ENCODE peak calls at places on chromosomes 4 and X, in seven cellular contexts. K, P, V, A, X, T and J are unnamed samples.

GRCh38 chr4:5912614-5913019 is 19.7 kb upstream of the CRMP1 start:
- DNase-seq in X (no peak), V (peak; percentile 76), K (no peak), P (no peak), T (no peak), A (no peak), J (no peak)

GRCh38 chr4:6256141-6256540 is 13.5 kb upstream of the WFS1 start:
- DNase-seq in T (no peak), K (no peak), X (no peak), P (no peak), A (no peak), V (no peak), J (no peak)

GRCh38 chr4:188307591-188307990 is 168.3 kb downstream of the TRIML1 start:
- DNase-seq in T (no peak), K (no peak), P (no peak), V (no peak), X (no peak), A (no peak), J (no peak)

GRCh38 chr4:186887211-186887785 is 163.6 kb upstream of the FAT1 start:
- DNase-seq in X (peak; percentile 23), P (no peak), V (peak; percentile 71), K (no peak), T (no peak), A (no peak), J (no peak)

GRCh38 chrX:74343970-74344622 is 40.1 kb downstream of the ZCCHC13 start:
- DNase-seq in X (peak; percentile 51), T (peak; percentile 71), V (peak; percentile 92), P (peak; percentile 25), K (peak; percentile 47), A (peak; percentile 67), J (peak; percentile 55)

GRCh38 chrX:110338850-110339373 is 19.7 kb upstream of the RTL9 start:
- DNase-seq in T (no peak), V (peak; percentile 71), K (no peak), A (peak; percentile 40), X (peak; percentile 1), P (no peak), J (no peak)

GRCh38 chrX:136619889-136620505 is 28.0 kb upstream of the CD40LG start:
- DNase-seq in P (no peak), A (no peak), T (no peak), X (no peak), V (no peak), K (peak; percentile 83), J (peak; percentile 70)

GRCh38 chr4:185143596-185143969 is 517 bp downstream of the SLC25A4 start:
- DNase-seq in V (peak; percentile 53), K (peak; percentile 54), X (peak; percentile 22), A (peak; percentile 47), P (peak; percentile 46), T (no peak), J (peak; percentile 7)

GRCh38 chr4:76224193-76224592 is 10.6 kb upstream of the SCARB2 start:
- DNase-seq in K (no peak), T (no peak), X (no peak), P (no peak), V (no peak), A (no peak), J (no peak)

GRCh38 chr4:123102897-123103489 is 180.6 kb upstream of the NUDT6 start:
- DNase-seq in P (no peak), V (peak; percentile 40), X (peak; percentile 36), T (no peak), K (no peak), A (no peak), J (peak; percentile 20)

GRCh38 chr4:19492611-19493010 is 759.1 kb upstream of the SLIT2 start:
- DNase-seq in V (no peak), K (no peak), T (no peak), X (no peak), A (no peak), P (no peak), J (no peak)

GRCh38 chr4:36285784-36286480 is 4.5 kb downstream of the DTHD1 start:
- DNase-seq in P (peak; percentile 35), K (peak; percentile 82), T (no peak), X (no peak), A (no peak), V (peak; percentile 83), J (peak; percentile 95)

GRCh38 chr4:3516836-3517730 is 15.1 kb downstream of the LRPAP1 start:
- DNase-seq in T (no peak), X (no peak), A (no peak), P (no peak), V (no peak), K (peak; percentile 33), J (no peak)

GRCh38 chr4:4269856-4270255 is 20.1 kb downstream of the LYAR start:
- DNase-seq in P (no peak), A (no peak), X (no peak), T (no peak), K (peak; percentile 81), V (peak; percentile 55), J (peak; percentile 73)

GRCh38 chr4:85738721-85739120 is 263.8 kb downstream of the ARHGAP24 start:
- DNase-seq in X (no peak), T (no peak), A (no peak), P (no peak), V (peak; percentile 51), K (no peak), J (no peak)

GRCh38 chrX:6226646-6227444 is 1.8 kb downstream of the NLGN4X start:
- DNase-seq in P (no peak), X (no peak), A (no peak), V (no peak), K (no peak), T (no peak), J (no peak)

GRCh38 chrX:42732506-42732905 is 45.5 kb downstream of the PPP1R2C start:
- DNase-seq in X (no peak), T (no peak), P (no peak), A (no peak), V (no peak), K (no peak), J (no peak)

GRCh38 chr4:74768857-74769525 is 25.3 kb downstream of the BTC start:
- DNase-seq in K (no peak), P (no peak), X (peak; percentile 29), T (no peak), A (peak; percentile 56), V (peak; percentile 68), J (no peak)

GRCh38 chr4:15781427-15782095 is 3.4 kb downstream of the CD38 start:
- DNase-seq in K (no peak), X (no peak), P (no peak), T (no peak), A (no peak), V (peak; percentile 35), J (peak; percentile 40)

GRCh38 chr4:93788712-93789111 is 39.8 kb upstream of the ATOH1 start:
- DNase-seq in P (no peak), T (no peak), K (no peak), A (no peak), X (peak; percentile 16), V (peak; percentile 12), J (no peak)

GRCh38 chr4:68259191-68259590 is 13.7 kb upstream of the TMPRSS11B start:
- DNase-seq in X (no peak), P (no peak), T (no peak), V (peak; percentile 29), A (no peak), K (no peak), J (no peak)

GRCh38 chr4:68256284-68256683 is 10.8 kb upstream of the TMPRSS11B start:
- DNase-seq in T (no peak), K (no peak), P (no peak), A (no peak), X (no peak), V (no peak), J (no peak)

GRCh38 chr4:68257719-68258118 is 12.2 kb upstream of the TMPRSS11B start:
- DNase-seq in T (no peak), P (no peak), V (no peak), X (no peak), K (no peak), A (no peak), J (no peak)
- H3K27ac ChIP-seq in T (no peak overlapping the region), P (no peak overlapping the region), V (no peak overlapping the region), X (no peak overlapping the region), K (no peak overlapping the region), A (no peak overlapping the region), J (no peak overlapping the region)

DNA sequence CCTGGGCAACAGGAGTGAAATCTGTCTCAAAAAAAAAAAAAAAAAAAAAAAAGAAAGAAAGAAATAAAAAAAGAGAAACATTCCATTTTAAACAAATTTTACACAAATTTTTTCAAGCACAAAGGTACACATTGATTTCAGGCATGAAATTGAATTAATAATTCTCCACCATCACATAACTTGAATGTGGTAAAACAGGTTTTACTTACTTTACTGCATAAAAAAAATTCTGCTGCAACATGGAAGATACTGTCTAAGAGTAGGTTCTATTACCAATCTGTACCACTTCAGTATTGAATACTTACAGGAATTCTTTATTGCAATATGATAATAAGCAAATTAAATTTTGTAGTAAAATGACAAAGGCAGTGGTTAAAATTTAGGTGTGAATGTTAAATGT is 271.6 kb upstream of the ARSJ start:
- DNase-seq in X (no peak), A (no peak), P (no peak), V (no peak), T (no peak), K (no peak), J (no peak)
- H3K27ac ChIP-seq in X (no peak overlapping the region), A (no peak overlapping the region), P (no peak overlapping the region), V (no peak overlapping the region), T (no peak overlapping the region), K (no peak overlapping the region), J (no peak overlapping the region)

GRCh38 chrX:11259437-11259836 is 33.8 kb upstream of the AMELX start:
- DNase-seq in X (no peak), K (no peak), A (no peak), T (no peak), V (no peak), P (no peak), J (no peak)
- H3K27ac ChIP-seq in X (no peak overlapping the region), K (no peak overlapping the region), A (no peak overlapping the region), T (no peak overlapping the region), V (no peak overlapping the region), P (no peak overlapping the region), J (no peak overlapping the region)

GRCh38 chr4:40363945-40364344 is 28.8 kb downstream of the CHRNA9 start:
- DNase-seq in K (no peak), X (no peak), P (no peak), V (no peak), A (no peak), T (no peak), J (no peak)

GRCh38 chr4:40361338-40361737 is 26.2 kb downstream of the CHRNA9 start:
- DNase-seq in V (no peak), K (no peak), P (no peak), A (no peak), X (no peak), T (no peak), J (no peak)

GRCh38 chr4:40367451-40367850 is 32.3 kb downstream of the CHRNA9 start:
- DNase-seq in V (no peak), T (no peak), P (no peak), K (no peak), X (no peak), A (no peak), J (no peak)

GRCh38 chr4:40357738-40358137 is 22.6 kb downstream of the CHRNA9 start:
- DNase-seq in P (no peak), A (no peak), V (no peak), K (no peak), T (no peak), X (no peak), J (no peak)

DNA sequence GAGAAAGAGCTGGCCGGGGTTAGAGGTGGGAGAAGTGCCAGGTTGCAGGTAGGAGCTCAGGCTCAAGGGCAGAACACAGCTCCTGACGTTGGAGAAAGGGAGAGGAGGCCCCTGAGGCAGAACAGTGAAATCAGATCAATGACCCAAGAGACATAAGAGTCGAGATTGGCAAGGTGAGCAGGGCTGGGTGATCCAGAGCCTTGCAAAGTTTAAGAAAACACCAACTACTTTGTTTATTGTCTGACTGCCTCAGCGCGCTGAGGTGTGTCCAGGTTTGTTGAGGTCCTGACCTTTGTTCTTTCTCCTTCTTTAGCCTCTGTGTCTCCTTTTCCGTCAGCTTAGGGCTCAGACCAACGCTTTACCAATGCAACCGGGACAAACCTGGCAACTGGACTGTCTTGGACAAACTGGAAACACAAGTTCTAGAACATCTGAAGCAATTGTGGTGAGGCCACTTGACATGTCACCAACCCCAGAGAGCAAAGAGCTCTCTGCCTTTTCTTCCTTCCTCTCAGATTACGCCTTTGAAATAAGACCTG is 28.3 kb downstream of the CHRNA9 start:
- DNase-seq in T (no peak), V (no peak), P (no peak), A (peak; percentile 64), K (no peak), X (no peak), J (no peak)
- H3K27ac ChIP-seq in T (no peak overlapping the region), V (no peak overlapping the region), P (peak overlapping the region; percentile 45), A (peak overlapping the region; percentile 53), K (no peak overlapping the region), X (no peak overlapping the region), J (no peak overlapping the region)